ENCODE peak calls at places on chromosomes 11 and 22, in nine cellular contexts. G is GM12865; O is brain microvascular endothelial cell; K is AG09319; A is right lobe of liver; S is choroid plexus epithelial cell; M is CD4-positive, alpha-beta T cell; X is HFF-Myc; R is neural crest cell. W is an unnamed sample.

GRCh38 chr22:49613108-49613507 is 214.6 kb downstream of the BRD1 start:
- DNase-seq in G (no peak), O (no peak), K (no peak), A (no peak), S (no peak), M (no peak), X (no peak), R (no peak), W (no peak)

GRCh38 chr11:10309163-10310093 is 4.6 kb downstream of the ADM start:
- DNase-seq in G (peak; percentile 28), O (peak; percentile 65), K (peak; percentile 88), A (peak; percentile 80), S (peak; percentile 93), M (no peak), X (no peak), R (no peak), W (peak; percentile 99)

GRCh38 chr11:87038235-87038960 is 664 bp downstream of the TMEM135 start:
- DNase-seq in G (peak; percentile 33), O (no peak), K (no peak), A (no peak), S (peak; percentile 20), M (no peak), X (no peak), R (no peak), W (no peak)

GRCh38 chr11:43830928-43831440 is 49.6 kb upstream of the ALKBH3 start:
- DNase-seq in G (no peak), O (peak; percentile 99), K (peak; percentile 91), A (no peak), S (peak; percentile 99), M (no peak), X (peak; percentile 97), R (no peak), W (peak; percentile 99)

GRCh38 chr11:9211322-9211721 is 53.8 kb downstream of the DENND5A start:
- DNase-seq in G (peak; percentile 35), O (no peak), K (no peak), A (no peak), S (no peak), M (no peak), X (no peak), R (no peak), W (no peak)

GRCh38 chr11:113349528-113349927 is 35.1 kb downstream of the TTC12 start:
- DNase-seq in G (no peak), O (no peak), K (no peak), A (no peak), S (no peak), M (no peak), X (no peak), R (no peak), W (no peak)

GRCh38 chr22:20024225-20025087 is 3.5 kb downstream of the TANGO2 start:
- DNase-seq in G (no peak), O (no peak), K (no peak), A (no peak), S (no peak), M (no peak), X (no peak), R (no peak), W (no peak)

GRCh38 chr11:134925432-134925831 is 513.4 kb upstream of the B3GAT1 start:
- DNase-seq in G (no peak), O (no peak), K (no peak), A (no peak), S (no peak), M (no peak), X (no peak), R (no peak), W (no peak)

GRCh38 chr22:22030493-22031182 is 48.1 kb upstream of the TOP3B start:
- DNase-seq in G (peak; percentile 84), O (no peak), K (no peak), A (no peak), S (peak; percentile 65), M (no peak), X (no peak), R (no peak), W (no peak)

GRCh38 chr11:29125621-29126020 is 891.2 kb downstream of the KCNA4 start:
- DNase-seq in G (no peak), O (no peak), K (no peak), A (no peak), S (no peak), M (no peak), X (no peak), R (no peak), W (peak; percentile 26)

DNA sequence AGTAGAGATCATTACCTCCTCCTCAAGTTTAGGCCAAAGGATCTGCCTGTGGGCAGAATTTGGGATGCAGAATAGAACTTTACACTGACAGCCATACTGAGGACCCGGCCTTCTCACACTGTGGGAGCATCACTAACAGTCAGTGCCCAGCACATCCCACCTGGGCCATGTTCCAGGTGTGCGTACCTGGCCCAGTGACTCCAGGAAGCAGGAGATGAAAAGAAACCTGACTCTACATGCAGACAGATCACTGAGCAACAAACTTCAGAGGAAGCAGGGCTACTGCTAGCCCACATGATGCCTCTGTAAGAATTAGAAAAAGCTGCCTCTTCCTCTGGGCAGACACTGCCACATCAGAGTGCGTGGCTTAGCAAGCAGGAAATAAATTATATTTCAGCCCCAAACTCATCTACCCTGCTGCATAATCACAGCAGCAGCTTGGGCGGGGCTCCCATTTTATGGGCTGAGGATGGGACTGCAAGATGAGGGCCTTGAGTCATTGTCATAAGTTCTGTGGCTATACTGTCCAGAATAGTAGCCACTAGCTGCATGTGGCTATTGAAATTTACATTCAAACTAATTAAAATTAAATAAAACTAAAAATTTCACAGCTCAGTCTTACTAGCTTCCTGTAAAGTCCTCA is 6.0 kb upstream of the LMO2 start:
- DNase-seq in G (no peak), O (no peak), K (no peak), A (no peak), S (no peak), M (no peak), X (no peak), R (no peak), W (no peak)
- TF ChIP-seq CTCF in G (no peak), O (no peak), K (no peak), A (no peak), S (no peak), M (no peak), X (no peak), R (no peak), W (no peak)

DNA sequence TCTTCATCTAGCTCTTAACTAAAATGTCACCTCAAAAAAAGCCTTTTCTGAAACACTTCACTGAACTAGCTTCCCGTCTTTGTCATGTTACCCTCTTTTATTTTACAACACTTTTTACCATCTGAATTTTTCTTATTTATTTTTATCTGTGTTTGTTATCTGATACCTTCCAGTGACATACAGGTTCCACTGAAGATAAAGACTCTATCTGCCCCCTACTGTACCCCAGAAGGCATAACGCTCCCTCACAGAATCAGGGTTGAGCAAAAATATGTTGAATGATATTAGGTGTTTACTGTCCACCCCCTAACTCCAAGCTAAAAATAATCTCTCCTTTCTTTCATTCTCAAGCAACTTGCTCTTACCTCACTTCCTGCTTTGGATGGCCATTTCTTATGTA is 654.2 kb downstream of the NELL1 start:
- DNase-seq in G (no peak), O (no peak), K (no peak), A (no peak), S (no peak), M (no peak), X (no peak), R (no peak), W (no peak)
- TF ChIP-seq CTCF in G (no peak), O (no peak), K (no peak), A (no peak), S (no peak), M (no peak), X (no peak), R (peak; percentile 37), W (no peak)

GRCh38 chr11:14310696-14311095 is 48.3 kb downstream of the RRAS2 start:
- DNase-seq in G (no peak), O (no peak), K (peak; percentile 51), A (no peak), S (peak; percentile 50), M (no peak), X (peak; percentile 36), R (no peak), W (peak; percentile 89)

GRCh38 chr11:14309425-14310192 is 49.4 kb downstream of the RRAS2 start:
- DNase-seq in G (peak; percentile 30), O (no peak), K (no peak), A (no peak), S (no peak), M (no peak), X (no peak), R (no peak), W (no peak)

GRCh38 chr11:14306481-14306880 is 52.5 kb downstream of the RRAS2 start:
- DNase-seq in G (no peak), O (no peak), K (no peak), A (no peak), S (no peak), M (no peak), X (no peak), R (no peak), W (no peak)

GRCh38 chr11:14308114-14308896 is 50.7 kb downstream of the RRAS2 start:
- DNase-seq in G (peak; percentile 71), O (peak; percentile 38), K (no peak), A (no peak), S (peak; percentile 83), M (no peak), X (peak; percentile 20), R (no peak), W (peak; percentile 51)

GRCh38 chr11:14308897-14309387 is 50.0 kb downstream of the RRAS2 start:
- DNase-seq in G (peak; percentile 72), O (no peak), K (no peak), A (no peak), S (no peak), M (no peak), X (no peak), R (no peak), W (no peak)
- TF ChIP-seq CTCF in G (no peak), O (no peak), K (no peak), A (no peak), S (no peak), M (peak; percentile 5), X (no peak), R (no peak), W (no peak)

GRCh38 chr11:66814678-66815077 is 28.6 kb upstream of the RCE1 start:
- DNase-seq in G (no peak), O (no peak), K (no peak), A (no peak), S (no peak), M (no peak), X (no peak), R (no peak), W (no peak)

GRCh38 chr11:66810576-66811185 is 32.6 kb upstream of the RCE1 start:
- DNase-seq in G (no peak), O (no peak), K (no peak), A (no peak), S (no peak), M (no peak), X (no peak), R (no peak), W (no peak)

GRCh38 chr11:66818231-66818955 is 24.8 kb upstream of the RCE1 start:
- DNase-seq in G (no peak), O (no peak), K (no peak), A (no peak), S (no peak), M (no peak), X (no peak), R (no peak), W (no peak)

GRCh38 chr11:66820381-66820780 is 22.9 kb upstream of the RCE1 start:
- DNase-seq in G (no peak), O (no peak), K (no peak), A (no peak), S (no peak), M (no peak), X (no peak), R (no peak), W (no peak)

DNA sequence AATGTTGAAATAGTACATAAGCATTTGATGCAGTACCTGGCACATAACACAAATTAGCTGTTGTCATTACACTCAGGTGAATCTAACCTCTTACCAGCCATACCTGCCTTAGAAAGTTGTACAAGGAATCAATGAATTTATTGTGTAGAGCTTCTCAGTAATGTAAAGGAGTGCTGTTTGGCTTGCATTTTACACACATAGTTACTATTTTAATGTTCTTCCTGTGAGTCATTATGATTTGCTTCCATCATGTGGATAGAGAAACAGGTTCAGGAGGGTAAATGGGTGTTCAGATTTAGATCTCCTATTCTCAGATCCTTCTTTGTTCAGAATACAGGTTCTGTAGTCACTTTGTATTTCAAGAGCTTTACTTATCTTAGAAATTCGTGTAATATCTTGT is 27.6 kb upstream of the RCE1 start:
- DNase-seq in G (no peak), O (no peak), K (no peak), A (no peak), S (no peak), M (no peak), X (no peak), R (no peak), W (no peak)
- TF ChIP-seq CTCF in G (no peak), O (no peak), K (no peak), A (no peak), S (no peak), M (no peak), X (no peak), R (no peak), W (no peak)

W was measured in AG10803.